ENCODE peak calls at places on chromosomes 3 and 15, in five cellular contexts. I is T-helper 17 cell; Q is MCF 10A; F is stimulated activated CD8-positive, alpha-beta memory T cell treated with anti-CD3 and anti-CD28 coated beads, Interleukin-15, amount 100 ng/mL, for 4 hours; Z is B cell. L is an unnamed sample.

GRCh38 chr3:153640689-153641308 is 478.8 kb downstream of the RAP2B start:
- DNase-seq in I (no peak), Q (no peak), F (no peak), Z (no peak), L (no peak)

GRCh38 chr3:25097023-25097422 is 331.0 kb upstream of the RARB start:
- DNase-seq in I (no peak), Q (no peak), F (no peak), Z (no peak), L (no peak)

GRCh38 chr3:172848910-172849309 is 98.4 kb downstream of the ECT2 start:
- DNase-seq in I (no peak), Q (peak), F (no peak), Z (no peak), L (no peak)

GRCh38 chr3:178010306-178010705 is 525.9 kb upstream of the KCNMB2 start:
- DNase-seq in I (no peak), Q (no peak), F (no peak), Z (no peak), L (no peak)

GRCh38 chr15:36748743-36749142 is 169.3 kb downstream of the CDIN1 start:
- DNase-seq in I (no peak), Q (no peak), F (no peak), Z (no peak), L (no peak)

GRCh38 chr3:77256584-77257488 is 216.9 kb downstream of the ROBO2 start:
- DNase-seq in I (no peak), Q (no peak), F (no peak), Z (no peak), L (no peak)

GRCh38 chr3:129845956-129846355 is 47.6 kb downstream of the TMCC1 start:
- DNase-seq in I (no peak), Q (peak), F (no peak), Z (no peak), L (no peak)

GRCh38 chr3:52532517-52532837 is 1.2 kb downstream of the NT5DC2 start:
- DNase-seq in I (peak), Q (peak), F (no peak), Z (peak), L (no peak)

GRCh38 chr3:90132220-90132619 is 1024.8 kb downstream of the EPHA3 start:
- DNase-seq in I (no peak), Q (no peak), F (no peak), Z (no peak), L (no peak)

L was measured in GDM1.